ENCODE peak calls at places on chromosome 22, in seven cellular contexts. E is IMR-90; X is activated naive CD8-positive, alpha-beta T cell treated with anti-CD3 and anti-CD28 coated beads, Interleukin-2, amount 50 U/mL, for 24 hours; C is thoracic aorta; Z is activated T-cell treated with anti-CD3 and anti-CD28 coated beads, Interleukin-2, amount 50 U/mL, for 72 hours; B is K562; Y is upper lobe of right lung. F is an unnamed sample.

GRCh38 chr22:30252411-30253204 is 6.0 kb upstream of the LIF start:
- ATAC-seq in E (no peak), X (no peak), C (no peak), Z (no peak), B (no peak), Y (peak), F (no peak)

GRCh38 chr22:41048791-41049717 is 43.3 kb upstream of the EP300 start:
- ATAC-seq in E (peak), X (no peak), C (no peak), Z (no peak), B (peak), Y (peak), F (peak)

GRCh38 chr22:37371911-37372310 is 55.4 kb downstream of the ELFN2 start:
- ATAC-seq in E (no peak), X (no peak), C (no peak), Z (no peak), B (no peak), Y (no peak), F (no peak)

GRCh38 chr22:36017661-36018091 is 10.9 kb downstream of the RBFOX2 start:
- ATAC-seq in E (no peak), X (no peak), C (no peak), Z (no peak), B (no peak), Y (no peak), F (no peak)

GRCh38 chr22:39526736-39527171 is 5.8 kb downstream of the RPS19BP1 start:
- ATAC-seq in E (no peak), X (peak), C (no peak), Z (peak), B (no peak), Y (peak), F (no peak)

GRCh38 chr22:39264344-39265116 is 19.7 kb upstream of the PDGFB start:
- ATAC-seq in E (no peak), X (no peak), C (no peak), Z (no peak), B (no peak), Y (peak), F (peak)

GRCh38 chr22:20951151-20951931 is 15.7 kb upstream of the AIFM3 start:
- ATAC-seq in E (no peak), X (no peak), C (no peak), Z (no peak), B (no peak), Y (no peak), F (no peak)

GRCh38 chr22:29972121-29972520 is 89.1 kb downstream of the MTMR3 start:
- ATAC-seq in E (no peak), X (no peak), C (no peak), Z (no peak), B (no peak), Y (no peak), F (no peak)